ENCODE peak calls at places on chromosomes 6 and 20, in ten cellular contexts. O is neural progenitor cell; I is GM13976; L is NT2/D1; S is H4; X is DMS 273 treated with DMSO at 0.1 percent for 48 hours; H is anterior cingulate cortex; A is stimulated activated naive CD4-positive, alpha-beta T cell; B is stimulated activated CD4-positive, alpha-beta T cell treated with anti-CD3 and anti-CD28 coated beads, Interleukin-4, amount 100 ng/mL, for 24 hours; K is right atrium auricular region. F is an unnamed sample.

GRCh38 chr6:16723833-16724232 is 37.4 kb downstream of the ATXN1 start:
- DNase-seq in I (no peak), O (no peak), X (no peak), B (no peak), A (no peak), S (peak; percentile 93), K (no peak), L (peak; percentile 20), H (no peak), F (peak; percentile 36)

GRCh38 chr6:144349690-144350132 is 64.6 kb downstream of the UTRN start:
- DNase-seq in X (no peak), B (no peak), H (no peak), O (no peak), I (no peak), A (no peak), L (no peak), K (no peak), S (peak; percentile 10), F (peak; percentile 15)

GRCh38 chr6:114218831-114219230 is 124.0 kb downstream of the HS3ST5 start:
- DNase-seq in K (no peak), L (no peak), X (no peak), H (no peak), B (no peak), I (no peak), S (no peak), A (no peak), O (no peak), F (no peak)

GRCh38 chr6:14639983-14640599 is 522.5 kb downstream of the CD83 start:
- DNase-seq in S (no peak), A (no peak), B (no peak), I (no peak), X (no peak), L (peak; percentile 47), O (no peak), K (no peak), H (no peak), F (no peak)

GRCh38 chr6:30127238-30128093 is 8.5 kb upstream of the TRIM40 start:
- DNase-seq in I (no peak), A (no peak), O (peak; percentile 69), X (no peak), S (no peak), H (no peak), K (no peak), L (no peak), B (no peak), F (no peak)

GRCh38 chr6:127768223-127768622 is 132.6 kb downstream of the THEMIS start:
- DNase-seq in B (no peak), A (no peak), L (no peak), S (no peak), O (no peak), H (no peak), X (no peak), I (no peak), K (no peak), F (no peak)

GRCh38 chr20:62774076-62774714 is 22.1 kb upstream of the MRGBP start:
- DNase-seq in B (no peak), X (peak; percentile 32), O (no peak), L (no peak), A (no peak), H (no peak), S (no peak), K (no peak), I (no peak), F (no peak)

GRCh38 chr20:20184711-20185110 is 132.4 kb downstream of the CFAP61 start:
- DNase-seq in I (no peak), S (no peak), H (no peak), A (no peak), L (no peak), B (no peak), X (peak; percentile 32), K (no peak), O (no peak), F (no peak)

GRCh38 chr6:90107721-90108364 is 188.8 kb downstream of the BACH2 start:
- DNase-seq in X (no peak), I (no peak), O (peak; percentile 25), H (no peak), S (no peak), B (peak; percentile 60), L (no peak), A (no peak), K (no peak), F (no peak)

GRCh38 chr20:57448764-57449354 is 57.7 kb downstream of the RBM38 start:
- DNase-seq in K (no peak), A (no peak), O (no peak), S (no peak), X (no peak), H (no peak), B (no peak), I (no peak), L (no peak), F (no peak)

GRCh38 chr20:38747495-38748096 is 664 bp upstream of the ACTR5 start:
- DNase-seq in O (no peak), A (no peak), L (no peak), I (no peak), H (no peak), S (no peak), B (no peak), K (no peak), X (no peak), F (no peak)

GRCh38 chr6:105799051-105799450 is 287.1 kb upstream of the PRDM1 start:
- DNase-seq in L (no peak), B (no peak), X (no peak), K (no peak), O (no peak), H (no peak), I (no peak), A (no peak), S (no peak), F (no peak)